ENCODE peak calls at places on chromosomes 13 and 19, in eight cellular contexts. C is stomach, J is uterus, Y is astrocyte of the spinal cord, R is cardiac muscle cell, P is prostate gland, Z is mucosa of descending colon, T is heart right ventricle. O is an unnamed sample.

GRCh38 chr19:55209430-55210119 is at the start of gene PTPRH:
- DNase-seq in C (peak; percentile 72), J (no peak), Y (peak; percentile 29), R (no peak), P (no peak), Z (peak; percentile 85), T (no peak), O (no peak)

GRCh38 chr13:114059428-114059827 is 73.0 kb downstream of the RASA3 start:
- DNase-seq in C (no peak), J (no peak), Y (no peak), R (no peak), P (no peak), Z (no peak), T (no peak), O (no peak)

GRCh38 chr19:51971624-51972023 is 15.0 kb downstream of the ZNF350 start:
- DNase-seq in C (no peak), J (no peak), Y (peak; percentile 33), R (no peak), P (no peak), Z (no peak), T (no peak), O (peak; percentile 21)

GRCh38 chr19:7700128-7700470 is 1.8 kb downstream of the FCER2 start:
- DNase-seq in C (no peak), J (no peak), Y (no peak), R (no peak), P (no peak), Z (no peak), T (no peak), O (no peak)

GRCh38 chr19:1752757-1753728 is at the start of gene ONECUT3:
- DNase-seq in C (peak; percentile 28), J (no peak), Y (no peak), R (no peak), P (no peak), Z (no peak), T (no peak), O (no peak)

GRCh38 chr19:57473646-57474045 is 3.7 kb downstream of the ZNF772 start:
- DNase-seq in C (no peak), J (no peak), Y (peak; percentile 4), R (no peak), P (no peak), Z (no peak), T (no peak), O (peak; percentile 18)

GRCh38 chr19:50562329-50562728 is 5.9 kb downstream of the LRRC4B start:
- DNase-seq in C (no peak), J (no peak), Y (no peak), R (no peak), P (no peak), Z (no peak), T (no peak), O (no peak)

GRCh38 chr13:89726690-89727435 is 1620.6 kb upstream of the MIR17HG start:
- DNase-seq in C (no peak), J (no peak), Y (peak; percentile 88), R (no peak), P (no peak), Z (no peak), T (no peak), O (peak; percentile 66)

GRCh38 chr19:45467456-45468158 is at the start of gene FOSB:
- DNase-seq in C (peak; percentile 97), J (peak; percentile 96), Y (peak; percentile 95), R (peak; percentile 99), P (peak; percentile 95), Z (peak; percentile 97), T (peak; percentile 94), O (peak; percentile 92)

GRCh38 chr19:10061717-10062310 is 24.3 kb upstream of the SHFL start:
- DNase-seq in C (no peak), J (no peak), Y (no peak), R (peak; percentile 43), P (no peak), Z (no peak), T (no peak), O (no peak)

GRCh38 chr13:111122056-111122455 is 6.9 kb downstream of the ARHGEF7 start:
- DNase-seq in C (no peak), J (no peak), Y (no peak), R (no peak), P (no peak), Z (no peak), T (no peak), O (no peak)

GRCh38 chr13:30718661-30719520 is 16.5 kb upstream of the ALOX5AP start:
- DNase-seq in C (no peak), J (no peak), Y (peak; percentile 90), R (no peak), P (no peak), Z (no peak), T (no peak), O (peak; percentile 92)

GRCh38 chr13:113552786-113553540 is 31.6 kb upstream of the TFDP1 start:
- DNase-seq in C (peak; percentile 7), J (no peak), Y (no peak), R (no peak), P (no peak), Z (no peak), T (no peak), O (no peak)

GRCh38 chr13:67200605-67201004 is 29.5 kb downstream of the PCDH9 start:
- DNase-seq in C (no peak), J (no peak), Y (no peak), R (no peak), P (no peak), Z (no peak), T (no peak), O (no peak)
- H3K4me3 ChIP-seq in C (no peak overlapping the region), J (no peak overlapping the region), Y (no peak overlapping the region), R (no peak overlapping the region), P (no peak overlapping the region), Z (no peak overlapping the region), T (no peak overlapping the region), O (no peak overlapping the region)

GRCh38 chr13:87855553-87855952 is 184.4 kb downstream of the SLITRK5 start:
- DNase-seq in C (no peak), J (no peak), Y (no peak), R (no peak), P (no peak), Z (no peak), T (no peak), O (no peak)
- TF ChIP-seq CTCF in C (no peak), J (no peak), Y (no peak), R (no peak), P (no peak), Z (no peak), T (no peak), O (no peak)

GRCh38 chr13:50213526-50213925 is 198.3 kb downstream of the KCNRG start:
- DNase-seq in C (no peak), J (no peak), Y (no peak), R (no peak), P (no peak), Z (no peak), T (no peak), O (no peak)
- H3K4me3 ChIP-seq in C (no peak overlapping the region), J (no peak overlapping the region), Y (no peak overlapping the region), R (no peak overlapping the region), P (no peak overlapping the region), Z (no peak overlapping the region), T (no peak overlapping the region), O (no peak overlapping the region)

DNA sequence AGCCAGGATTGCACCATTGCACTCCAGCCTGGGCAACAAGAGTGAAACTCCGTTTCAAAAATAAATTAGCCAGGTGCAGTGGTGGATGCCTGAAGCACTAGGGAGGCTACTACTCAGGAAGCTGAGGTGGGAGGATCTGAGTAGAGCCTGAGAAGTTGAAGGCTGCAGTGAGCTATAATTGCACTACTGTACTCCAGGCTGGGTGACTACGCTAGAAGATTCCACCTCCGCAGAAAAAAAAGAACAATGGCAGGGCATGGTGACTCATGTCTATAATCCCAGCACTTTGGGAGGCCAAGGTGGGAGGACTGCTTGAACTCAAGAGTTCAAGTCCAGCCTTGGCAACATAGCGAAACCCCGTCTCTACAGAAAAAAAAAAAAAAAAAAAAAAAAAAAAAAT is 20.5 kb downstream of the HAUS8 start:
- DNase-seq in C (no peak), J (no peak), Y (no peak), R (no peak), P (no peak), Z (no peak), T (no peak), O (no peak)
- TF ChIP-seq CTCF in C (no peak), J (no peak), Y (no peak), R (no peak), P (no peak), Z (no peak), T (no peak), O (no peak)

GRCh38 chr13:27977476-27978300 is 8.6 kb upstream of the CDX2 start:
- DNase-seq in C (no peak), J (no peak), Y (no peak), R (no peak), P (no peak), Z (no peak), T (no peak), O (peak; percentile 29)

GRCh38 chr13:27979765-27980279 is 8.7 kb downstream of the URAD start:
- DNase-seq in C (no peak), J (no peak), Y (no peak), R (no peak), P (no peak), Z (no peak), T (no peak), O (no peak)

GRCh38 chr13:27976362-27977177 is 7.5 kb upstream of the CDX2 start:
- DNase-seq in C (peak; percentile 15), J (no peak), Y (no peak), R (no peak), P (no peak), Z (no peak), T (no peak), O (no peak)

GRCh38 chr13:27979001-27979643 is 9.4 kb downstream of the URAD start:
- DNase-seq in C (no peak), J (no peak), Y (no peak), R (no peak), P (no peak), Z (no peak), T (no peak), O (no peak)

DNA sequence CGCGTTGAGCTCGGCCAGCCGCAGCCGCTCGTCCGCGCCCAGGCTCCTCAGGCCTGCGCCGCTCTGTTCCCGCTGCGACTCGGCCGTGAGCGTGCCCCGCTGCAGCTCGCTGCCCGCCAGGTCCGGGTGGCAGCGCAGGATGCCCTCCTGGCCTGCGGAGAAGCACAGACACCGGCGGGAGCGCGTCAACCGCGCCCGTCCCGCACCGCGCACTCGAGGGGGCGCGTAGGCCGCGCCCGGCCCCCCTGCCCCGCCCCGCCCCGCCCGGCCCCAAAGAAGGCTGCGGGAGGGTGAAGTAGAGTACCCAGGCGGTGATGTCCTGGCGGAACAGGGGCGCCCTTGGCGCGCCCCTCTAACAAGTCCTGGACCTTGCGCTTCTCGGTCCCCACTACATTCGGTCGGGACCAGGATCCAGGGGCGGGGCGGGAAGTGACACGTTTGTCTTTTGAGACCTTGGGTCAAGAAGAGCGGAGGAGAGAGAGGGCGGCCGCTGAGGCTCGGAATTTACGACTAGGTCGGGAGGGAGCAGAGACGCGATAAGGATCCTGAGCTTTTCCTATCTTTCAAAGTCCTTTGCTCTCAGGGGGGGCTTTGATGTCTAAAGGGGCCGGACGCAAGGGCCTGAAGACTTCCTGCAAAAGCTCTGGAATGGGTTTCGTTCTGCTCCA is 9.3 kb upstream of the CDX2 start:
- DNase-seq in C (no peak), J (no peak), Y (no peak), R (no peak), P (no peak), Z (peak; percentile 86), T (no peak), O (no peak)
- H3K4me3 ChIP-seq in C (peak overlapping the region; percentile 19), J (no peak overlapping the region), Y (no peak overlapping the region), R (no peak overlapping the region), P (no peak overlapping the region), Z (peak overlapping the region; percentile 47), T (no peak overlapping the region), O (no peak overlapping the region)

O was measured in fibroblast of mammary gland.